ENCODE peak calls at places on chromosomes 4 and X, in eight cellular contexts. U, I, J, E, X, C, Q and N are unnamed samples.

GRCh38 chrX:123476636-123477219 is 256.1 kb downstream of the THOC2 start:
- DNase-seq in U (no peak), I (no peak), J (no peak), E (no peak), X (no peak), C (no peak), Q (no peak), N (no peak)

GRCh38 chr4:182093431-182093831 is 149.8 kb upstream of the TENM3 start:
- DNase-seq in U (no peak), I (no peak), J (peak), E (no peak), X (no peak), C (no peak), Q (no peak), N (no peak)

GRCh38 chr4:76197971-76198410 is 15.6 kb downstream of the SCARB2 start:
- DNase-seq in U (no peak), I (no peak), J (no peak), E (no peak), X (no peak), C (no peak), Q (peak), N (no peak)

GRCh38 chr4:1600211-1600780 is 83.8 kb downstream of the FAM53A start:
- DNase-seq in U (no peak), I (no peak), J (no peak), E (no peak), X (no peak), C (no peak), Q (no peak), N (no peak)

GRCh38 chr4:174686826-174687225 is 142.2 kb downstream of the GLRA3 start:
- DNase-seq in U (no peak), I (no peak), J (no peak), E (no peak), X (no peak), C (no peak), Q (no peak), N (no peak)

GRCh38 chrX:136541294-136541693 is 9.3 kb downstream of the VGLL1 start:
- DNase-seq in U (no peak), I (no peak), J (peak), E (no peak), X (no peak), C (no peak), Q (no peak), N (no peak)

GRCh38 chr4:176660561-176660960 is 132.2 kb downstream of the VEGFC start:
- DNase-seq in U (no peak), I (no peak), J (no peak), E (no peak), X (no peak), C (no peak), Q (no peak), N (no peak)

GRCh38 chrX:18348047-18348446 is 6.4 kb downstream of the SCML2 start:
- DNase-seq in U (no peak), I (no peak), J (peak), E (no peak), X (no peak), C (no peak), Q (no peak), N (no peak)

GRCh38 chr4:151801547-151802516 is 41.0 kb upstream of the GATB start:
- DNase-seq in U (no peak), I (peak), J (peak), E (peak), X (peak), C (peak), Q (no peak), N (no peak)

GRCh38 chrX:150907474-150907873 is 9.0 kb upstream of the CD99L2 start:
- DNase-seq in U (no peak), I (no peak), J (no peak), E (no peak), X (no peak), C (no peak), Q (no peak), N (no peak)

GRCh38 chrX:19440713-19441112 is 74.6 kb downstream of the MAP3K15 start:
- DNase-seq in U (no peak), I (no peak), J (peak), E (no peak), X (no peak), C (peak), Q (no peak), N (no peak)

GRCh38 chr4:101807351-101807750 is 16.8 kb downstream of the BANK1 start:
- DNase-seq in U (no peak), I (no peak), J (no peak), E (no peak), X (no peak), C (peak), Q (no peak), N (no peak)

GRCh38 chr4:184255917-184256642 is 38.4 kb upstream of the ENPP6 start:
- DNase-seq in U (no peak), I (no peak), J (no peak), E (no peak), X (no peak), C (no peak), Q (no peak), N (no peak)

GRCh38 chrX:41033299-41033698 is 51.9 kb upstream of the USP9X start:
- DNase-seq in U (no peak), I (no peak), J (no peak), E (no peak), X (no peak), C (peak), Q (no peak), N (no peak)

GRCh38 chr4:113116414-113117345 is 67.2 kb downstream of the ANK2 start:
- DNase-seq in U (no peak), I (no peak), J (no peak), E (no peak), X (no peak), C (no peak), Q (no peak), N (no peak)